ENCODE peak calls at places on chromosomes 4 and X, in five cellular contexts. P, H, I, W and M are unnamed samples.
A peak's percentile ranks its signal among the peaks of the same experiment; 100 is the strongest.

GRCh38 chr4:3442959-3443749 is 1.4 kb downstream of the HGFAC start:
- DNase-seq in P (peak; percentile 47), H (peak; percentile 69), I (no peak), W (peak; percentile 58), M (no peak)

GRCh38 chr4:37648084-37648817 is 37.9 kb downstream of the RELL1 start:
- DNase-seq in P (peak; percentile 74), H (peak; percentile 84), I (peak; percentile 87), W (peak; percentile 58), M (no peak)

GRCh38 chr4:183721207-183722081 is 62.4 kb downstream of the TRAPPC11 start:
- DNase-seq in P (peak; percentile 83), H (peak; percentile 92), I (peak; percentile 20), W (peak; percentile 60), M (no peak)

GRCh38 chrX:150062292-150063137 is 124.2 kb upstream of the EOLA2 start:
- DNase-seq in P (peak; percentile 11), H (no peak), I (peak; percentile 59), W (no peak), M (peak; percentile 67)

GRCh38 chrX:55489315-55490009 is at the start of gene USP51:
- DNase-seq in P (peak; percentile 34), H (peak; percentile 69), I (peak; percentile 20), W (peak; percentile 5), M (no peak)

GRCh38 chr4:147787204-147787603 is 55.3 kb downstream of the ARHGAP10 start:
- DNase-seq in P (no peak), H (no peak), I (peak; percentile 91), W (no peak), M (no peak)

GRCh38 chr4:74423101-74423500 is 21.8 kb upstream of the AREG start:
- DNase-seq in P (no peak), H (no peak), I (peak; percentile 44), W (no peak), M (no peak)

GRCh38 chrX:150842198-150842553 is 56.3 kb downstream of the CD99L2 start:
- DNase-seq in P (peak; percentile 16), H (no peak), I (no peak), W (no peak), M (no peak)

GRCh38 chrX:56800801-56801200 is 71.8 kb downstream of the NBDY start:
- DNase-seq in P (peak; percentile 6), H (no peak), I (no peak), W (no peak), M (no peak)

GRCh38 chr4:15989431-15989830 is 26.5 kb upstream of the FGFBP2 start:
- DNase-seq in P (no peak), H (no peak), I (no peak), W (no peak), M (no peak)

GRCh38 chrX:77698242-77698641 is 87.8 kb downstream of the ATRX start:
- DNase-seq in P (no peak), H (no peak), I (no peak), W (no peak), M (no peak)

GRCh38 chr4:78629991-78630541 is 78.5 kb downstream of the ANXA3 start:
- DNase-seq in P (peak; percentile 54), H (no peak), I (no peak), W (no peak), M (no peak)

GRCh38 chr4:21469438-21470032 is 479.0 kb downstream of the KCNIP4 start:
- DNase-seq in P (no peak), H (no peak), I (peak; percentile 14), W (peak; percentile 0), M (no peak)

GRCh38 chr4:119197772-119198212 is 14.7 kb upstream of the USP53 start:
- DNase-seq in P (no peak), H (no peak), I (no peak), W (no peak), M (no peak)

GRCh38 chrX:45632506-45632905 is 431.8 kb upstream of the DIPK2B start:
- DNase-seq in P (no peak), H (peak; percentile 22), I (no peak), W (no peak), M (no peak)

GRCh38 chr4:2245787-2246275 is 3.9 kb upstream of the HAUS3 start:
- DNase-seq in P (no peak), H (no peak), I (no peak), W (no peak), M (no peak)

GRCh38 chr4:26589699-26590098 is 5.8 kb downstream of the TBC1D19 start:
- DNase-seq in P (no peak), H (no peak), I (no peak), W (no peak), M (no peak)

GRCh38 chr4:188934320-188934975 is 795.2 kb downstream of the TRIML1 start:
- DNase-seq in P (no peak), H (no peak), I (peak; percentile 78), W (no peak), M (no peak)

GRCh38 chrX:75655627-75656026 is 129.4 kb downstream of the MAGEE2 start:
- DNase-seq in P (no peak), H (no peak), I (no peak), W (no peak), M (no peak)

GRCh38 chr4:37795796-37796195 is 30.7 kb upstream of the PGM2 start:
- DNase-seq in P (no peak), H (no peak), I (no peak), W (no peak), M (no peak)

DNA sequence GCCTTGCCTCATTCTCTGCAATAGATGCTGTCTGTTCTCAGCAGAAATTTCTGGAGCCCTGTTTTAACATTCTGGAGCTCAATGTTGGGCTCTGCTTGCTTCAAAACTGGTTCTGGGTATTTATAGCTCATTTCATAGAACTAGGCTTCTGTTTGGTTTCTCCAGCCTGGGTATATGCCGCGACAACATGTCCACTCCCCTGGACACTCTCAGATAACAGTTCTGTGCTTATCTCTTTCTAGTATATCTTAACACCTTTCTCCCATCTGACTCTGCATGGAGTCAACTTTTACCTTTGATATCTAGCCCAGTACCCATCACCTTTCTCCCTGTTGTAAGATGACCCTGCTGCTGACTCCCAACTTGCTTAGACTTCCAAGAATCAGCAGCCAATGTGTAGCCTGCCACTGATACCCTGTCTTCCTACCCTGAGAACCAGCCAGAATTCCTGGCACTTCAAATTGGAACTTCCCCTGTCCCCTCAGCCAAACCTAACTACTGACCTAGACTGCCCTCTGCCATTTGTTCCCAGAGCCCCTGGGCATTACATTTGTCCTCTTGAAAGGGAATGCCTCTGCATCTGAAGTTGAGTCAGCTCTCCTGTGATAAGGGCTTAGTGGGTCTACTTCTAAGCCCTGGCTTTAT is 20.6 kb downstream of the PAGE1 start:
- DNase-seq in P (no peak), H (no peak), I (no peak), W (no peak), M (no peak)
- TF ChIP-seq CTCF in P (no peak), H (no peak), I (no peak), W (no peak), M (no peak)

GRCh38 chr4:106109929-106110328 is 206.1 kb downstream of the TBCK start:
- DNase-seq in P (no peak), H (no peak), I (no peak), W (no peak), M (no peak)
- H3K9me3 ChIP-seq in P (peaks cover 38% of the 10 kb centered on the region), H (no peaks in the 10 kb centered on the region), I (no peaks in the 10 kb centered on the region), W (no peaks in the 10 kb centered on the region), M (peaks cover 6% of the 10 kb centered on the region)

GRCh38 chrX:82219129-82219528 is 1017.2 kb downstream of the SH3BGRL start:
- DNase-seq in P (no peak), H (no peak), I (no peak), W (no peak), M (no peak)

DNA sequence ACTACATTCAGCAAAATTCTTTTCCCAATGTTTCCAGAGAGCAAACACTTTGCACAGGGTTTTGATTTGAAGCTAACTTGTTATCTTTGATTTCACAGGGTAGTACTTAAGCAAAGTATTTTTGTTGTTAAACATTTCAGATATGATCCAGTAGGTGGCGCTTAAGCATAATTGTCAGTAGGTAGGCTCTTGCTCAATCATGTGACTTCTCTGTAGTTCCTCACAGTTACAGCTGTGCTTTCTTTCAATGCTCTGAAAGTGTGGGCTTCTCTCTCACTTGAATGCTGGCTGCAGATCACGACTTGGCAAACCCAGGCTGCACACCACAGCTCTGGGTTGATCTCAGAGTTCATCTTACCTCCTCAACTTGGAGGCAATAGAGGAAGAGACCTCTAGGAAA is 1016.5 kb downstream of the SH3BGRL start:
- DNase-seq in P (no peak), H (no peak), I (peak; percentile 0), W (no peak), M (no peak)
- TF ChIP-seq CTCF in P (peak; percentile 18), H (peak; percentile 66), I (no peak), W (no peak), M (peak; percentile 24)

GRCh38 chrX:145003443-145003842 is 243.9 kb upstream of the SPANXN1 start:
- DNase-seq in P (no peak), H (no peak), I (no peak), W (no peak), M (no peak)
- H3K9me3 ChIP-seq in P (no peaks in the 10 kb centered on the region), H (no peaks in the 10 kb centered on the region), I (no peaks in the 10 kb centered on the region), W (no peaks in the 10 kb centered on the region), M (no peaks in the 10 kb centered on the region)

GRCh38 chrX:80430826-80431501 is 10.7 kb downstream of the TENT5D start:
- DNase-seq in P (no peak), H (no peak), I (no peak), W (no peak), M (no peak)
- TF ChIP-seq CTCF in P (no peak), H (no peak), I (no peak), W (no peak), M (peak; percentile 7)

DNA sequence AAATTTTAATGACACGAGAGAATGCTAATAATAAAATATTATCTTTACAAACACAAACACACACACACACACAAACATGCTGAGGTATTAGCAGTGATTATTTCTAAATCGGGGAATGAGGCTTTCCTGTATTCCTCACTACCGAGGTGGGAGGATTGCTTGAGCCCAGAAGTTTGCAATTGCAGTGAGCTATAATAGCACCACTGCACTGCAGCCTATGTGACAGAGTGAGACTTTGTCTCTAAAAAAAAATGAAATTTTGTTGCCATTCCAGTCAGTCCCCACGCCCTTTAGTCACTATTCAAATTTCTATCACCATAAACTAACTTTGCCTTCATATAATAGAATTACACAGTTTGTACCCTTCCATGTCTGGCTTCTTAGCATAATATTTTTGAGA is 456.5 kb upstream of the CPEB2 start:
- DNase-seq in P (no peak), H (no peak), I (no peak), W (no peak), M (no peak)
- H3K9me3 ChIP-seq in P (no peaks in the 10 kb centered on the region), H (no peaks in the 10 kb centered on the region), I (no peaks in the 10 kb centered on the region), W (no peaks in the 10 kb centered on the region), M (peaks cover 4% of the 10 kb centered on the region)